ENCODE peak calls at places on chromosomes 11 and 22, in six cellular contexts. M is SW 1271; P is AG09309; A is activated CD8-positive, alpha-beta memory T cell treated with anti-CD3 and anti-CD28 coated beads for 4 hours; K is activated CD4-positive, alpha-beta T cell treated with anti-CD3 and anti-CD28 coated beads, Interleukin-2, amount 50 U/mL, for 24 hours; V is sciatic nerve. H is an unnamed sample.

GRCh38 chr11:69491071-69492031 is 9.9 kb downstream of the LINC01488 start:
- DNase-seq in M (no peak), P (no peak), A (no peak), K (no peak), V (no peak), H (no peak)

GRCh38 chr11:129785383-129786111 is 30.1 kb upstream of the TMEM45B start:
- DNase-seq in M (no peak), P (no peak), A (no peak), K (no peak), V (no peak), H (no peak)

GRCh38 chr22:38115423-38116205 is 5.1 kb upstream of the BAIAP2L2 start:
- DNase-seq in M (no peak), P (no peak), A (no peak), K (no peak), V (no peak), H (no peak)

GRCh38 chr11:67628710-67629385 is 889 bp downstream of the NUDT8 start:
- DNase-seq in M (no peak), P (no peak), A (no peak), K (no peak), V (peak), H (no peak)

GRCh38 chr11:87897079-87897478 is 278.2 kb downstream of the RAB38 start:
- DNase-seq in M (no peak), P (no peak), A (no peak), K (no peak), V (no peak), H (no peak)

GRCh38 chr11:46238078-46238966 is 39.1 kb upstream of the CREB3L1 start:
- DNase-seq in M (peak), P (no peak), A (peak), K (peak), V (peak), H (peak)

GRCh38 chr22:46363611-46364321 is 28.3 kb downstream of the TRMU start:
- DNase-seq in M (no peak), P (no peak), A (no peak), K (no peak), V (no peak), H (no peak)

GRCh38 chr22:27734066-27734465 is 67.5 kb downstream of the MN1 start:
- DNase-seq in M (no peak), P (no peak), A (no peak), K (no peak), V (no peak), H (no peak)

GRCh38 chr22:28268176-28268575 is 349.1 kb upstream of the PITPNB start:
- DNase-seq in M (no peak), P (no peak), A (no peak), K (no peak), V (no peak), H (no peak)

GRCh38 chr22:44445731-44446130 is 52.3 kb downstream of the RTL6 start:
- DNase-seq in M (no peak), P (no peak), A (no peak), K (no peak), V (peak), H (no peak)

GRCh38 chr22:36288571-36289405 is 35.9 kb downstream of the APOL1 start:
- DNase-seq in M (no peak), P (no peak), A (no peak), K (no peak), V (no peak), H (no peak)

GRCh38 chr11:115244758-115245157 is 259.5 kb downstream of the CADM1 start:
- DNase-seq in M (no peak), P (no peak), A (no peak), K (no peak), V (peak), H (no peak)

GRCh38 chr11:2382927-2383822 is 6.1 kb downstream of the CD81 start:
- DNase-seq in M (no peak), P (no peak), A (no peak), K (no peak), V (no peak), H (no peak)